ENCODE peak calls at places on chromosomes 13 and 19, in seven cellular contexts. E is SK-N-SH, C is lung, U is retinal pigment epithelial cell, H is stomach, F is adrenal gland, T is H1. P is an unnamed sample.

GRCh38 chr19:55697069-55697440 is 22.0 kb downstream of the EPN1 start:
- DNase-seq in F (no peak), C (no peak), H (no peak), U (no peak), T (no peak), E (no peak), P (no peak)

GRCh38 chr19:644363-644762 is 4.7 kb downstream of the FGF22 start:
- DNase-seq in F (no peak), H (no peak), C (no peak), U (no peak), E (no peak), T (no peak), P (no peak)

GRCh38 chr13:31201341-31202024 is 1.7 kb downstream of the B3GLCT start:
- DNase-seq in E (peak), F (no peak), H (no peak), C (no peak), T (no peak), U (no peak), P (no peak)

GRCh38 chr13:42418184-42418583 is 146.2 kb downstream of the AKAP11 start:
- DNase-seq in H (no peak), F (no peak), T (no peak), C (no peak), E (no peak), U (no peak), P (no peak)

GRCh38 chr19:46621191-46622117 is 3.4 kb downstream of the PTGIR start:
- DNase-seq in F (no peak), H (no peak), C (no peak), E (peak), T (no peak), U (no peak), P (no peak)

GRCh38 chr13:82165396-82166174 is 1716.7 kb downstream of the SLITRK1 start:
- DNase-seq in U (no peak), H (no peak), E (peak), F (no peak), T (no peak), C (no peak), P (no peak)

GRCh38 chr13:29457299-29457698 is 138.2 kb downstream of the SLC7A1 start:
- DNase-seq in F (no peak), E (no peak), T (no peak), H (no peak), U (no peak), C (no peak), P (peak)

GRCh38 chr13:113548778-113549621 is 35.6 kb upstream of the TFDP1 start:
- DNase-seq in F (peak), C (no peak), E (peak), H (no peak), T (no peak), U (no peak), P (no peak)

GRCh38 chr13:80337011-80337688 is 3.8 kb downstream of the SPRY2 start:
- DNase-seq in H (no peak), F (no peak), T (no peak), E (peak), U (no peak), C (no peak), P (no peak)

GRCh38 chr19:41785653-41786052 is 10.7 kb upstream of the CEACAM3 start:
- DNase-seq in U (peak), F (peak), H (peak), T (peak), E (peak), C (peak), P (no peak)

GRCh38 chr13:111093634-111094033 is 21.5 kb upstream of the ARHGEF7 start:
- DNase-seq in C (no peak), T (no peak), F (no peak), H (no peak), U (no peak), E (no peak), P (no peak)

GRCh38 chr13:103436057-103436654 is 369.9 kb upstream of the SLC10A2 start:
- DNase-seq in C (no peak), T (peak), U (no peak), E (no peak), H (no peak), F (no peak), P (no peak)

GRCh38 chr19:9883231-9883758 is 48.2 kb downstream of the PIN1 start:
- DNase-seq in F (no peak), C (no peak), E (no peak), H (no peak), U (no peak), T (no peak), P (no peak)

GRCh38 chr19:2976609-2977000 is 759 bp upstream of the TLE6 start:
- DNase-seq in C (no peak), U (no peak), H (no peak), T (no peak), F (no peak), E (peak), P (no peak)

GRCh38 chr19:3528080-3528479 is 10.9 kb upstream of the TEKTIP1 start:
- DNase-seq in F (no peak), U (no peak), H (no peak), T (no peak), C (no peak), E (no peak), P (no peak)

GRCh38 chr13:112575680-112576079 is 12.3 kb downstream of the TUBGCP3 start:
- DNase-seq in U (no peak), E (peak), F (no peak), C (no peak), H (no peak), T (no peak), P (no peak)

GRCh38 chr13:105918842-105919741 is 616.4 kb downstream of the EFNB2 start:
- DNase-seq in T (no peak), H (peak), E (peak), U (peak), C (no peak), F (peak), P (no peak)

GRCh38 chr13:38763446-38764381 is 76.8 kb downstream of the FREM2 start:
- DNase-seq in C (no peak), H (no peak), T (peak), E (peak), U (no peak), F (no peak), P (peak)

GRCh38 chr13:41098761-41099160 is 33.8 kb downstream of the KBTBD6 start:
- DNase-seq in C (no peak), F (no peak), H (no peak), E (no peak), U (no peak), T (no peak), P (no peak)

GRCh38 chr13:35514166-35514565 is 37.7 kb upstream of the MAB21L1 start:
- DNase-seq in F (no peak), C (no peak), E (no peak), U (peak), T (no peak), H (no peak), P (no peak)

GRCh38 chr19:39916851-39917396 is 17.5 kb downstream of the FCGBP start:
- DNase-seq in C (peak), E (no peak), F (peak), U (no peak), H (no peak), T (no peak), P (no peak)

GRCh38 chr13:20353973-20354372 is 121.9 kb upstream of the GJB6 start:
- DNase-seq in U (no peak), F (no peak), C (no peak), H (no peak), E (no peak), T (no peak), P (no peak)
- TF ChIP-seq CTCF in U (peak), F (no peak), C (no peak), H (no peak), E (peak), T (no peak), P (no peak)

GRCh38 chr19:16889429-16889882 is 657 bp downstream of the F2RL3 start:
- DNase-seq in C (no peak), U (no peak), F (peak), T (no peak), E (peak), H (no peak), P (no peak)
- H3K4me3 ChIP-seq in C (peak), U (no peak), F (no peak), T (no peak), E (no peak), H (peak), P (no peak)

GRCh38 chr13:90360785-90361184 is 986.7 kb upstream of the MIR17HG start:
- DNase-seq in E (no peak), F (no peak), C (no peak), U (no peak), H (no peak), T (no peak), P (no peak)

GRCh38 chr13:90362718-90363117 is 984.8 kb upstream of the MIR17HG start:
- DNase-seq in T (no peak), H (no peak), C (no peak), F (no peak), U (no peak), E (no peak), P (no peak)

DNA sequence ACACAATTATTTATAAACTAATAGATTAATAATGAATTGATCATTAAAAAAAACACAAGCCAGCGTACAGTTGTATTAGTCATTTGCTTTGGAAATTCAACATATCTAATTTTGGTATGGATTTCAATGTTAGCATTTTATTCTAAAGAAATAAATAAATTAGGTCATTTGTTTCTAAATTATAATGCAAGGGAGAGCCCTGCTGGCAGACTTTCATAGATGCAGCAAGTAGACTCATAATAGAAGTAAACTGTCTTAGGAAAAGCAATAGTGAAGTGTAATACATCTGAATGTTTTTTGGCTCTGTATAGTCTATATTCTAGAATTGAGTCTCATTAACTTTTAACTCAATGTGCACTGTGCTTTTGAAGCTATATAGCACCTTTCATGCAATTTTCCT is 982.4 kb upstream of the MIR17HG start:
- DNase-seq in H (no peak), U (no peak), C (no peak), F (no peak), E (no peak), T (no peak), P (no peak)
- TF ChIP-seq CTCF in H (no peak), U (peak), C (no peak), F (peak), E (peak), T (no peak), P (no peak)

GRCh38 chr19:16365300-16365996 is 40.8 kb downstream of the KLF2 start:
- DNase-seq in E (no peak), F (no peak), U (no peak), C (no peak), H (no peak), T (no peak), P (no peak)

GRCh38 chr19:16367269-16367683 is 42.6 kb downstream of the KLF2 start:
- DNase-seq in U (no peak), C (no peak), T (no peak), F (no peak), H (no peak), E (no peak), P (no peak)

GRCh38 chr19:16366433-16367268 is 42.0 kb downstream of the KLF2 start:
- DNase-seq in H (no peak), C (no peak), U (no peak), T (no peak), E (no peak), F (no peak), P (no peak)

GRCh38 chr19:16364231-16364865 is 39.7 kb downstream of the KLF2 start:
- DNase-seq in H (no peak), U (no peak), F (no peak), T (no peak), C (no peak), E (no peak), P (no peak)

DNA sequence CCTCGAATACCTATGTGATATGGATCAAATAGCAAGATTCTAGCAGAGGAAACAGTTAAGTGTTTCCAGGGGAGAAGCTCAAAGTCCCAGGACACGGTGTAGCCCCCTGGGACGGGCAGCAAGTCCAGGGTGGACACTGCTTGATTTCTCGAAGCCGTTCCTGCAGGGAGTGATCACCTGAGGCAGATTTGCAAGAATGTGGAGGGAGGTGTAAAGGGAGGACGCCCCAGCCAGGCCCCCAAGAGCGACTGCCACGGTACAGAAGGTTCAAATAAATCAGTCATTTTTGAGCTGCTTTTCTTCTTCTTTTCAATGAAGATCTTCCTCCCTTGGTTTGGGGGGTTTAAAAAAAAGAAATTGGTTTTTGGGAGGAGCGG is 41.4 kb downstream of the KLF2 start:
- DNase-seq in C (no peak), E (no peak), F (no peak), H (no peak), U (no peak), T (no peak), P (no peak)
- H3K4me3 ChIP-seq in C (no peak), E (no peak), F (no peak), H (no peak), U (no peak), T (no peak), P (no peak)

DNA sequence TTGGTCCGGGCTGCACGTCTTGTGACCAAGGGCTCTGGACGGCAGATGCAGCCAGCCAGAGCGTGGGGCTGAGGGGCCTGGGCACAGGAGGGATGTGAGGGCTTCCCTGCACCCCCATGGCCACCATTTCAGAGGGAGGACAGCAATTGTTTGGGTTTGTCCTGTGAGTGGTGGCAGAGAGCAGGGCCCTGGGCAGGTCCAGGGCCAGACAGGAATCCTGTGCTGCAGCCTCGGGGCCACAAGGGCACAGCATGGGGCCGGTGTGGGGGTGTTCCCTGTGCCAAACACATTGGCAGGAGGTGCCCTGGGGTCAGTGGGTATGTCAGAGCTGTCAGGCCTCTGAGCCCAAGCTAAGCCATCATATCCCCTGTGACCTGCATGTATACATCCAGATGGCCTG is 32.2 kb downstream of the WTIP start:
- DNase-seq in E (no peak), H (no peak), U (no peak), T (no peak), C (no peak), F (no peak), P (no peak)
- TF ChIP-seq CTCF in E (no peak), H (no peak), U (no peak), T (no peak), C (no peak), F (no peak), P (no peak)

GRCh38 chr19:44258835-44259413 is 762 bp upstream of the ZNF233 start:
- DNase-seq in U (no peak), F (no peak), T (no peak), E (no peak), C (no peak), H (no peak), P (no peak)
- H3K4me3 ChIP-seq in U (no peak), F (no peak), T (no peak), E (no peak), C (no peak), H (no peak), P (no peak)

GRCh38 chr19:13152854-13153626 is 2.8 kb downstream of the IER2 start:
- DNase-seq in F (peak), U (peak), E (peak), T (no peak), H (peak), C (peak), P (no peak)
- TF ChIP-seq CTCF in F (peak), U (peak), E (peak), T (peak), H (no peak), C (peak), P (peak)

P was measured in AG04449.